ENCODE peak calls at places on chromosomes 5 and 9, in six cellular contexts. Y is left lobe of liver; S is NCI-H1694 treated with DMSO at 0.1 percent for 48 hours; U is stimulated activated CD4-positive, alpha-beta T cell treated with anti-CD3 and anti-CD28 coated beads, Interleukin-15, amount 100 ng/mL, for 1 hour; D is RCC 7860; Z is NCI-H2081. N is an unnamed sample.

GRCh38 chr9:21803674-21804048 is 1.2 kb downstream of the MTAP start:
- DNase-seq in Y (no peak), D (no peak), S (no peak), Z (no peak), U (no peak), N (no peak)

GRCh38 chr5:107985144-107985543 is 314.4 kb upstream of the EFNA5 start:
- DNase-seq in D (no peak), Z (no peak), U (no peak), S (no peak), Y (no peak), N (no peak)

GRCh38 chr5:65192326-65192725 is 289.4 kb downstream of the ADAMTS6 start:
- DNase-seq in S (no peak), Z (no peak), Y (no peak), U (no peak), D (no peak), N (no peak)

GRCh38 chr5:80083115-80083890 is 48.2 kb downstream of the THBS4 start:
- DNase-seq in Y (no peak), S (peak; percentile 74), Z (peak; percentile 50), D (peak; percentile 36), U (no peak), N (no peak)

GRCh38 chr5:10680876-10681481 is 80.1 kb downstream of the DAP start:
- DNase-seq in D (no peak), U (no peak), S (no peak), Z (no peak), Y (no peak), N (peak; percentile 78)

GRCh38 chr9:100580255-100580654 is 2.4 kb downstream of the CAVIN4 start:
- DNase-seq in S (no peak), U (no peak), Y (no peak), D (no peak), Z (no peak), N (no peak)

GRCh38 chr9:91948423-91949292 is 1.4 kb downstream of the ROR2 start:
- DNase-seq in D (peak; percentile 21), U (no peak), Y (peak; percentile 40), Z (peak; percentile 54), S (no peak), N (peak; percentile 87)

GRCh38 chr9:95085861-95086563 is 231.5 kb downstream of the FANCC start:
- DNase-seq in S (no peak), Y (no peak), U (no peak), Z (no peak), D (no peak), N (no peak)

GRCh38 chr9:134167530-134167931 is 3.2 kb upstream of the RNU6ATAC start:
- DNase-seq in U (no peak), D (no peak), Z (no peak), Y (no peak), S (no peak), N (no peak)

GRCh38 chr5:171783051-171783450 is 2.6 kb upstream of the SMIM23 start:
- DNase-seq in Z (no peak), Y (no peak), S (no peak), U (no peak), D (no peak), N (no peak)

GRCh38 chr5:38556115-38556598 is 289 bp downstream of the LIFR start:
- DNase-seq in S (no peak), D (no peak), U (no peak), Z (no peak), Y (no peak), N (no peak)

GRCh38 chr9:117334101-117334500 is 80.8 kb downstream of the ASTN2 start:
- DNase-seq in Z (no peak), D (no peak), S (no peak), U (no peak), Y (no peak), N (no peak)

GRCh38 chr5:149702953-149703646 is 27.0 kb upstream of the PPARGC1B start:
- DNase-seq in Z (no peak), D (no peak), Y (no peak), U (no peak), S (no peak), N (peak; percentile 73)

GRCh38 chr9:14309403-14309802 is 4.5 kb downstream of the NFIB start:
- DNase-seq in S (peak; percentile 56), U (no peak), D (peak; percentile 56), Y (no peak), Z (peak; percentile 78), N (no peak)

GRCh38 chr5:150295172-150295611 is 5.6 kb upstream of the CAMK2A start:
- DNase-seq in U (no peak), Y (no peak), Z (no peak), S (peak; percentile 49), D (peak; percentile 54), N (no peak)

GRCh38 chr5:111580956-111581355 is 68.6 kb upstream of the STARD4 start:
- DNase-seq in D (no peak), U (no peak), Y (no peak), S (no peak), Z (no peak), N (no peak)

GRCh38 chr9:38732849-38733248 is 12.9 kb upstream of the FAM240B start:
- DNase-seq in Z (no peak), Y (no peak), S (no peak), U (no peak), D (no peak), N (no peak)

GRCh38 chr5:78534148-78535009 is 114.2 kb downstream of the LHFPL2 start:
- DNase-seq in Y (no peak), Z (no peak), S (no peak), D (peak; percentile 50), U (no peak), N (no peak)

GRCh38 chr5:113218200-113218599 is 216.6 kb downstream of the TSSK1B start:
- DNase-seq in D (no peak), Y (peak; percentile 84), U (no peak), S (no peak), Z (no peak), N (no peak)

GRCh38 chr9:118009585-118009984 is 305.4 kb downstream of the TLR4 start:
- DNase-seq in D (no peak), Z (peak; percentile 82), S (no peak), Y (no peak), U (no peak), N (no peak)

GRCh38 chr9:16398676-16399075 is 471.8 kb downstream of the BNC2 start:
- DNase-seq in Y (no peak), D (no peak), U (no peak), Z (no peak), S (no peak), N (no peak)

GRCh38 chr9:73565026-73565425 is 413.4 kb downstream of the ANXA1 start:
- DNase-seq in S (no peak), U (no peak), Z (no peak), D (no peak), Y (no peak), N (no peak)

GRCh38 chr9:126750941-126751725 is 53.7 kb upstream of the ZBTB43 start:
- DNase-seq in Y (no peak), S (no peak), Z (no peak), D (no peak), U (no peak), N (peak; percentile 74)

GRCh38 chr9:14846871-14847311 is 63.3 kb downstream of the FREM1 start:
- DNase-seq in Z (peak; percentile 47), Y (no peak), U (peak; percentile 37), S (peak; percentile 58), D (no peak), N (no peak)

GRCh38 chr5:57778528-57779175 is 296.0 kb upstream of the ACTBL2 start:
- DNase-seq in Y (no peak), S (no peak), D (peak; percentile 30), Z (no peak), U (no peak), N (no peak)

GRCh38 chr5:122882836-122883235 is 37.4 kb downstream of the SNX24 start:
- DNase-seq in S (no peak), Z (no peak), Y (no peak), D (peak; percentile 47), U (no peak), N (no peak)

GRCh38 chr5:113070901-113071300 is 94.3 kb downstream of the DCP2 start:
- DNase-seq in Y (no peak), Z (no peak), U (no peak), S (no peak), D (no peak), N (no peak)

GRCh38 chr5:30607301-30607700 is 586.2 kb upstream of the CDH6 start:
- DNase-seq in U (no peak), Z (peak; percentile 89), D (no peak), Y (no peak), S (no peak), N (no peak)

GRCh38 chr5:108529381-108529780 is 147.5 kb upstream of the FBXL17 start:
- DNase-seq in S (no peak), D (no peak), U (no peak), Y (no peak), Z (no peak), N (no peak)

N was measured in osteocyte.